ENCODE peak calls at places on chromosomes 1 and 21, in seven cellular contexts. H, O, Q, N, F, B and R are unnamed samples.

GRCh38 chr1:182164273-182164672 is 102.8 kb upstream of the ZNF648 start:
- DNase-seq in Q (no peak), H (no peak), O (no peak), N (no peak), B (no peak), F (no peak), R (no peak)

GRCh38 chr1:162235261-162235780 is 141.3 kb downstream of the SPATA46 start:
- DNase-seq in O (no peak), F (no peak), Q (no peak), H (no peak), N (no peak), B (no peak), R (peak)

GRCh38 chr1:2224621-2225020 is 3.5 kb upstream of the SKI start:
- DNase-seq in Q (no peak), H (peak), N (no peak), O (peak), B (no peak), F (no peak), R (no peak)

GRCh38 chr1:11188381-11188780 is 774 bp upstream of the ANGPTL7 start:
- DNase-seq in O (no peak), F (no peak), Q (no peak), H (no peak), B (no peak), N (no peak), R (peak)

GRCh38 chr1:24151175-24151533 is 8.2 kb upstream of the IL22RA1 start:
- DNase-seq in B (peak), H (peak), Q (no peak), O (no peak), F (peak), N (no peak), R (peak)

GRCh38 chr1:52057245-52057644 is 1.1 kb downstream of the BTF3L4 start:
- DNase-seq in B (no peak), H (no peak), F (no peak), O (no peak), N (no peak), Q (no peak), R (no peak)

GRCh38 chr21:44433791-44434567 is 21.3 kb upstream of the LRRC3 start:
- DNase-seq in Q (no peak), H (no peak), O (no peak), N (no peak), B (no peak), F (no peak), R (no peak)

GRCh38 chr21:34128674-34129038 is 55.3 kb downstream of the MRPS6 start:
- DNase-seq in N (no peak), F (no peak), H (no peak), Q (no peak), O (no peak), B (peak), R (no peak)

GRCh38 chr1:44035726-44036408 is 4.6 kb upstream of the SLC6A9 start:
- DNase-seq in H (no peak), Q (no peak), O (no peak), B (no peak), N (no peak), F (no peak), R (no peak)

GRCh38 chr1:234827656-234828055 is 217.7 kb upstream of the IRF2BP2 start:
- DNase-seq in B (no peak), F (no peak), H (no peak), N (no peak), Q (no peak), O (no peak), R (no peak)

GRCh38 chr21:44867999-44868700 is 5.3 kb downstream of the PTTG1IP start:
- DNase-seq in N (no peak), Q (no peak), O (no peak), F (no peak), H (no peak), B (no peak), R (no peak)

GRCh38 chr21:45330075-45330781 is 42.5 kb upstream of the POFUT2 start:
- DNase-seq in H (no peak), B (no peak), O (peak), N (no peak), F (peak), Q (no peak), R (peak)

GRCh38 chr1:162663086-162663485 is 30.8 kb downstream of the DDR2 start:
- DNase-seq in O (no peak), H (no peak), B (no peak), Q (no peak), F (no peak), N (no peak), R (peak)

GRCh38 chr1:210653771-210654170 is 325.1 kb downstream of the HHAT start:
- DNase-seq in Q (no peak), B (no peak), F (no peak), N (no peak), O (no peak), H (no peak), R (peak)

GRCh38 chr1:160325252-160325651 is 17.8 kb downstream of the COPA start:
- DNase-seq in N (no peak), B (no peak), H (no peak), O (no peak), Q (no peak), F (no peak), R (no peak)

GRCh38 chr1:53637726-53638640 is 101.0 kb downstream of the GLIS1 start:
- DNase-seq in F (no peak), O (no peak), Q (no peak), B (no peak), H (no peak), N (no peak), R (no peak)

GRCh38 chr1:26373281-26373680 is 731 bp upstream of the ZNF683 start:
- DNase-seq in Q (no peak), F (no peak), O (no peak), B (no peak), H (no peak), N (no peak), R (no peak)

GRCh38 chr1:62436039-62436465 is 797 bp upstream of the USP1 start:
- DNase-seq in H (no peak), Q (peak), F (peak), O (peak), N (no peak), B (no peak), R (no peak)

GRCh38 chr1:68344208-68344607 is 105.5 kb downstream of the RPE65 start:
- DNase-seq in N (no peak), H (no peak), B (no peak), Q (no peak), O (no peak), F (no peak), R (no peak)

GRCh38 chr1:198201956-198202784 is 45.4 kb downstream of the NEK7 start:
- DNase-seq in F (no peak), B (no peak), Q (no peak), N (no peak), H (no peak), O (no peak), R (no peak)

GRCh38 chr1:240621249-240621648 is 9.3 kb upstream of the GREM2 start:
- DNase-seq in O (no peak), F (no peak), H (peak), Q (no peak), N (no peak), B (no peak), R (no peak)

GRCh38 chr1:226939439-226940028 is 560 bp upstream of the COQ8A start:
- DNase-seq in F (peak), N (peak), O (peak), Q (no peak), H (peak), B (peak), R (no peak)

GRCh38 chr1:41305576-41306365 is 55.5 kb upstream of the FOXO6 start:
- DNase-seq in N (no peak), F (no peak), H (peak), B (peak), Q (no peak), O (no peak), R (no peak)

GRCh38 chr21:41895643-41896493 is 16.7 kb upstream of the PRDM15 start:
- DNase-seq in B (no peak), O (no peak), H (peak), N (no peak), F (no peak), Q (no peak), R (no peak)

GRCh38 chr1:167516404-167517388 is 1.6 kb downstream of the CD247 start:
- DNase-seq in F (no peak), B (no peak), Q (no peak), H (no peak), O (no peak), N (no peak), R (no peak)

GRCh38 chr1:177959793-177960515 is 9.9 kb downstream of the SEC16B start:
- DNase-seq in F (no peak), Q (no peak), O (no peak), H (peak), B (peak), N (no peak), R (peak)

GRCh38 chr1:159012495-159012894 is 2.8 kb downstream of the IFI16 start:
- DNase-seq in Q (no peak), O (no peak), H (no peak), F (no peak), B (no peak), N (no peak), R (peak)

GRCh38 chr1:223849352-223849751 is 3.6 kb upstream of the TP53BP2 start:
- DNase-seq in F (no peak), O (no peak), N (no peak), Q (no peak), B (no peak), H (no peak), R (no peak)

GRCh38 chr1:229758101-229759036 is 132.3 kb downstream of the URB2 start:
- DNase-seq in H (no peak), Q (no peak), B (no peak), O (no peak), F (no peak), N (no peak), R (no peak)

GRCh38 chr1:246032984-246033383 is 474.1 kb downstream of the SMYD3 start:
- DNase-seq in F (no peak), H (no peak), B (no peak), Q (no peak), N (no peak), O (no peak), R (no peak)

GRCh38 chr1:167541013-167541412 is 12.5 kb downstream of the CREG1 start:
- DNase-seq in O (no peak), B (no peak), H (no peak), Q (no peak), N (no peak), F (no peak), R (no peak)

GRCh38 chr1:37471345-37472231 is 2.8 kb upstream of the ZC3H12A start:
- DNase-seq in B (peak), N (peak), F (no peak), H (peak), Q (peak), O (peak), R (peak)

GRCh38 chr1:192901500-192901899 is 92.7 kb downstream of the RGS2 start:
- DNase-seq in H (no peak), N (no peak), Q (no peak), O (no peak), B (no peak), F (no peak), R (peak)

GRCh38 chr1:222919478-222919865 is 104.6 kb downstream of the DISP1 start:
- DNase-seq in N (no peak), F (no peak), B (no peak), O (no peak), Q (no peak), H (no peak), R (no peak)

GRCh38 chr1:42957229-42957879 is 1.3 kb downstream of the SLC2A1 start:
- DNase-seq in N (no peak), F (no peak), H (peak), O (no peak), B (no peak), Q (no peak), R (peak)

GRCh38 chr1:69377507-69377906 is 190.2 kb upstream of the LRRC7 start:
- DNase-seq in H (no peak), O (no peak), F (no peak), N (no peak), B (no peak), Q (no peak), R (peak)
- TF ChIP-seq CTCF in H (no peak), O (no peak), F (no peak), N (no peak), B (no peak), Q (no peak), R (no peak)

GRCh38 chr1:119316870-119317416 is 51.6 kb upstream of the HAO2 start:
- DNase-seq in F (no peak), N (no peak), O (no peak), H (peak), B (no peak), Q (no peak), R (no peak)
- TF ChIP-seq CTCF in F (peak), N (no peak), O (no peak), H (peak), B (no peak), Q (peak), R (no peak)

GRCh38 chr1:65527211-65527610 is 106.7 kb downstream of the LEPR start:
- DNase-seq in H (no peak), B (no peak), F (no peak), N (no peak), Q (no peak), O (no peak), R (peak)

GRCh38 chr1:65525297-65526048 is 105.0 kb downstream of the LEPR start:
- DNase-seq in O (peak), N (no peak), Q (no peak), H (peak), F (peak), B (peak), R (no peak)

GRCh38 chr1:65527672-65528071 is 107.2 kb downstream of the LEPR start:
- DNase-seq in Q (no peak), O (no peak), H (no peak), N (no peak), B (no peak), F (no peak), R (no peak)

GRCh38 chr1:65526049-65526556 is 105.6 kb downstream of the LEPR start:
- DNase-seq in H (peak), F (no peak), Q (no peak), O (no peak), N (no peak), B (no peak), R (no peak)

GRCh38 chr1:65528104-65528503 is 107.6 kb downstream of the LEPR start:
- DNase-seq in H (no peak), F (no peak), B (no peak), Q (no peak), N (no peak), O (no peak), R (no peak)
- TF ChIP-seq CTCF in H (no peak), F (peak), B (peak), Q (peak), N (no peak), O (peak), R (no peak)

GRCh38 chr1:30708361-30708728 is 15.0 kb downstream of the MATN1 start:
- DNase-seq in F (no peak), O (no peak), Q (no peak), N (no peak), B (no peak), H (no peak), R (no peak)
- TF ChIP-seq CTCF in F (no peak), O (no peak), Q (peak), N (no peak), B (no peak), H (no peak), R (no peak)

GRCh38 chr1:39132505-39133339 is 71.8 kb upstream of the MACF1 start:
- DNase-seq in F (peak), N (peak), B (peak), O (peak), Q (no peak), H (peak), R (peak)
- TF ChIP-seq CTCF in F (peak), N (peak), B (peak), O (peak), Q (peak), H (peak), R (peak)

DNA sequence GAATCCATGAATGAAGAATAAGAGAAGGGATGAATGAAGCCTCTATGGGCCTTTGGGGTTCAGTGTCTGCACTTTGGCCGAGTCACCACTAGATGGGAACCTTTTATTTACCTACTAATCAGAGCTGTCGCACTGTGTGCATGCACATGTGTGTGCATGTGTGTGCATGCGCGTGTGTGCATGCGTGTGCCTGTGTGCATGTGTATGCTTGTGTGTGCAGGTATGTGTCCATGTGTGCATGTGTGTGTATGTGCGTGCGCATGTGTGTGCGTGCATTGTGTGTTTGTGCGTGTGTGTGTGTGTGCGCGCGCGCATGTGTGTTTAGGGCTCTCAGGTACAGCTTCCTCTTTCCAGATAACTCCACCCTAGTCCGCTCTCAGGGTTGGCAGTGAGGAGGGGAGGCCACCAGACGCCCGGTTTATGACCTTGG is 20.4 kb upstream of the UBXN10 start:
- DNase-seq in N (no peak), F (no peak), H (peak), B (no peak), O (no peak), Q (no peak), R (peak)
- TF ChIP-seq CTCF in N (no peak), F (peak), H (peak), B (peak), O (peak), Q (no peak), R (peak)

GRCh38 chr1:201053155-201053860 is 29.8 kb upstream of the KIF21B start:
- DNase-seq in O (no peak), F (no peak), B (no peak), Q (no peak), N (no peak), H (peak), R (no peak)
- TF ChIP-seq CTCF in O (no peak), F (peak), B (no peak), Q (no peak), N (no peak), H (peak), R (peak)

GRCh38 chr1:204476563-204476962 is 18.0 kb downstream of the PIK3C2B start:
- DNase-seq in B (no peak), H (no peak), N (no peak), O (no peak), F (no peak), Q (no peak), R (no peak)

GRCh38 chr1:204479387-204480136 is 15.0 kb downstream of the PIK3C2B start:
- DNase-seq in B (no peak), H (no peak), O (no peak), F (no peak), Q (no peak), N (no peak), R (no peak)

GRCh38 chr1:204478921-204479320 is 15.7 kb downstream of the PIK3C2B start:
- DNase-seq in F (no peak), O (no peak), N (no peak), B (no peak), H (no peak), Q (no peak), R (no peak)

GRCh38 chr1:204477036-204477740 is 17.4 kb downstream of the PIK3C2B start:
- DNase-seq in N (no peak), O (no peak), B (no peak), H (no peak), F (no peak), Q (no peak), R (no peak)

DNA sequence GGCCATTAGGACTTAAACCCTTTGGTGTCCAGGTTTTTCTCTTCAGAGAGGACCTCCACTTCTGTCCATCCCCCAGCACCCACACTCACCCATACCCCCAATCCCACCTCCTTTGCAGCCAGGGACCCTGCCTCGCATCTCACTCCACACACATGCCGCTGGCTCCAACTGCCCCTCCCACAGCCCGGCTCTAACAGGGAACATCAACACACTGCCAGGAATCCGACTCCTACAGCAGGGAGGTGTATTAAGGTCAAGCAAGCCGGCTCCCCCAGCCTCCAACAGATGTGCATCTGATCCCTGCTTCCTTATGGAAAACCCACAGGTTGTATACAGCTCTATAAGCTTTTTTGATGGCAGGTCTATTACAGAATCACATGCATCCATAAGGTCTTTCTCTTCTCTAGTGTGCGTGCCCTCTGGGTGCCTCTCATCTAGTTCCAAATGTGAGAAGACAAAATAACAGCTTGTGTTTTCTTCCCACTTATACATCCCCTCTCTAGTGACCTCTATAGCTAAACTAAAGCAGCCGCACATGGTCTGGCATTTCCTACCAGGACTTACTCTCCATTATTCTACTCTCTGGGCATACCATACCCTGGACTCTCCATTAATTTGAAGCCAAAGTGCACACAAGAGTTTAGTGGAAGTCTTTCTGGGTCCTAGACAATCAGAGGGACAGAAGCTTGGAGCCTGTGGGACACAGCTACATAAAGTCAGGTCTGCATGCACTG is 16.3 kb downstream of the PIK3C2B start:
- DNase-seq in B (no peak), F (no peak), H (no peak), O (no peak), Q (no peak), N (no peak), R (no peak)
- TF ChIP-seq CTCF in B (no peak), F (no peak), H (no peak), O (no peak), Q (no peak), N (no peak), R (no peak)